ENCODE peak calls at places on chromosome 11, in six cellular contexts. L is uterus, P is GM12892, D is heart left ventricle, V is H1, K is IMR-90. I is an unnamed sample.

GRCh38 chr11:41201156-41201555 is 258.3 kb downstream of the LRRC4C start:
- DNase-seq in K (peak), V (peak), L (no peak), P (no peak), D (no peak), I (no peak)

GRCh38 chr11:4044971-4045646 is 49.5 kb upstream of the RRM1 start:
- DNase-seq in P (no peak), L (no peak), D (peak), K (no peak), V (no peak), I (no peak)

GRCh38 chr11:28621648-28622215 is 513.5 kb downstream of the METTL15 start:
- DNase-seq in L (no peak), P (no peak), K (peak), D (peak), V (no peak), I (no peak)

GRCh38 chr11:64074239-64074638 is 38.5 kb downstream of the FLRT1 start:
- DNase-seq in P (no peak), D (no peak), V (no peak), K (no peak), L (no peak), I (no peak)

GRCh38 chr11:45259607-45260006 is 26.5 kb downstream of the SYT13 start:
- DNase-seq in K (no peak), D (no peak), L (no peak), P (no peak), V (no peak), I (peak)

GRCh38 chr11:75867778-75868374 is 52.9 kb downstream of the UVRAG start:
- DNase-seq in L (peak), K (peak), P (no peak), D (no peak), V (no peak), I (peak)

GRCh38 chr11:123195182-123196059 is at the start of gene CLMP:
- DNase-seq in V (no peak), D (peak), L (peak), P (no peak), K (peak), I (peak)

GRCh38 chr11:27720277-27720830 is 20.1 kb upstream of the BDNF start:
- DNase-seq in K (peak), V (no peak), D (peak), L (no peak), P (no peak), I (peak)

GRCh38 chr11:121652982-121653381 is 200.2 kb upstream of the SORL1-AS1 start:
- DNase-seq in K (no peak), P (no peak), L (no peak), V (no peak), D (no peak), I (no peak)

GRCh38 chr11:57649826-57650738 is at the start of gene YPEL4:
- DNase-seq in D (no peak), V (no peak), K (peak), P (no peak), L (peak), I (peak)

GRCh38 chr11:105219269-105219668 is 79.7 kb upstream of the CARD18 start:
- DNase-seq in D (no peak), K (no peak), P (no peak), V (peak), L (no peak), I (no peak)

GRCh38 chr11:61082931-61083531 is 19.3 kb upstream of the CD5 start:
- DNase-seq in P (no peak), L (no peak), D (no peak), V (no peak), K (no peak), I (no peak)

GRCh38 chr11:128483211-128483788 is 104.1 kb downstream of the ETS1 start:
- DNase-seq in L (no peak), K (no peak), D (no peak), V (no peak), P (no peak), I (no peak)

GRCh38 chr11:133991101-133991500 is 34.3 kb upstream of the IGSF9B start:
- DNase-seq in P (no peak), V (no peak), K (no peak), L (no peak), D (no peak), I (no peak)

GRCh38 chr11:68954970-68955958 is 25.5 kb downstream of the MRGPRD start:
- DNase-seq in D (peak), K (peak), P (no peak), V (no peak), L (peak), I (no peak)

GRCh38 chr11:71185411-71185810 is 67.0 kb downstream of the SHANK2 start:
- DNase-seq in D (no peak), L (no peak), P (no peak), K (no peak), V (no peak), I (no peak)

GRCh38 chr11:108914981-108915380 is 250.1 kb downstream of the DDX10 start:
- DNase-seq in L (no peak), K (peak), D (no peak), V (no peak), P (no peak), I (no peak)

GRCh38 chr11:31922450-31922849 is 111.3 kb upstream of the PAX6 start:
- DNase-seq in V (no peak), D (no peak), P (no peak), L (no peak), K (no peak), I (no peak)

GRCh38 chr11:35622070-35622469 is 3.8 kb downstream of the FJX1 start:
- DNase-seq in V (no peak), P (no peak), D (no peak), K (peak), L (no peak), I (no peak)

GRCh38 chr11:35141538-35141937 is 2.6 kb downstream of the CD44 start:
- DNase-seq in P (no peak), L (no peak), D (peak), V (no peak), K (no peak), I (peak)

GRCh38 chr11:48242501-48242900 is 2.4 kb upstream of the OR4X2 start:
- DNase-seq in K (no peak), V (no peak), L (no peak), D (no peak), P (no peak), I (no peak)

GRCh38 chr11:134575504-134576230 is 163.6 kb upstream of the B3GAT1 start:
- DNase-seq in P (no peak), K (no peak), D (no peak), V (no peak), L (no peak), I (no peak)

GRCh38 chr11:88484873-88485621 is 147.5 kb upstream of the CTSC start:
- DNase-seq in P (peak), V (no peak), K (peak), L (no peak), D (no peak), I (no peak)

GRCh38 chr11:74147199-74147929 is 23.4 kb downstream of the C2CD3 start:
- DNase-seq in K (peak), D (no peak), V (no peak), P (no peak), L (no peak), I (no peak)

GRCh38 chr11:78798567-78799170 is 224.0 kb upstream of the NARS2 start:
- DNase-seq in V (peak), D (peak), K (peak), L (peak), P (peak), I (peak)

GRCh38 chr11:68941324-68942089 is 37.8 kb downstream of the IGHMBP2 start:
- DNase-seq in L (no peak), P (no peak), V (no peak), K (no peak), D (no peak), I (no peak)

GRCh38 chr11:70139785-70140410 is 61.8 kb downstream of the ANO1 start:
- DNase-seq in P (no peak), V (no peak), D (no peak), L (no peak), K (no peak), I (no peak)

GRCh38 chr11:6201486-6201885 is 2.5 kb downstream of the OR52W1 start:
- DNase-seq in K (peak), L (no peak), V (no peak), D (no peak), P (no peak), I (no peak)

GRCh38 chr11:114125959-114126358 is 66.4 kb downstream of the ZBTB16 start:
- DNase-seq in V (no peak), P (no peak), K (no peak), D (no peak), L (no peak), I (no peak)

GRCh38 chr11:131618203-131618602 is 247.8 kb downstream of the NTM start:
- DNase-seq in K (no peak), D (no peak), P (no peak), L (no peak), V (no peak), I (no peak)

GRCh38 chr11:16924462-16924825 is 89.8 kb downstream of the PLEKHA7 start:
- DNase-seq in K (no peak), P (no peak), D (no peak), V (no peak), L (no peak), I (no peak)

GRCh38 chr11:115672999-115673411 is 168.8 kb upstream of the CADM1 start:
- DNase-seq in L (no peak), P (no peak), K (peak), D (peak), V (no peak), I (no peak)

GRCh38 chr11:27208846-27209245 is 154.2 kb downstream of the CCDC34 start:
- DNase-seq in L (no peak), P (no peak), V (no peak), K (no peak), D (no peak), I (no peak)

GRCh38 chr11:119671048-119671447 is 58.0 kb downstream of the NECTIN1 start:
- DNase-seq in D (peak), P (no peak), L (peak), V (no peak), K (peak), I (peak)

GRCh38 chr11:128058580-128059208 is 528.7 kb downstream of the ETS1 start:
- DNase-seq in D (no peak), K (no peak), V (no peak), P (no peak), L (no peak), I (no peak)

GRCh38 chr11:70689764-70690163 is 291.4 kb downstream of the CTTN start:
- DNase-seq in V (no peak), K (no peak), D (no peak), P (no peak), L (no peak), I (no peak)

DNA sequence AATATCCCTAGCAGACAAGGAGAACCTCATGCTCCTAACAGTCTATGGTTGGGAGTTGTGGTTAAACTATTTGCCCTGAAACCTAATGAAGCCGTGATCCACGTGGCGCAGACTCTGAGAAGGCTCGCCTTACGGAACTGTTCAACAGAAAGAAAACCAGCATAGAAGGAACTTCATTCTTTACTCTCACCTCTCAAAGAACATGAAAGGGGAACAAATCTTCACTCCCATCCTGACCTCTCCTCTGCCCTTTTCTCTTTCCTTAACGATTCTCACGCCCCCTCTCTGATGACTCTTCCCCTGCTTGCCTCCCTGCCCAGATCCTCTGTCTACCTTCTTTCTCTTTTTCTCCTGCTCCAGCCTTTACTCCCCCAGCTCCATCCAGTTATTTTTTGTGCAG is 54.2 kb downstream of the IRAG1 start:
- DNase-seq in L (peak), K (no peak), V (no peak), P (no peak), D (no peak), I (no peak)
- TF ChIP-seq POLR2A in L (no peak), K (no peak), V (no peak), P (no peak), D (no peak), I (no peak)

GRCh38 chr11:1669546-1670218 is 27.3 kb upstream of the KRTAP5-6 start:
- DNase-seq in K (no peak), L (no peak), V (no peak), P (no peak), D (no peak), I (no peak)
- TF ChIP-seq POLR2A in K (no peak), L (no peak), V (no peak), P (no peak), D (no peak), I (no peak)

GRCh38 chr11:36688892-36689291 is 90.9 kb upstream of the RAG2 start:
- DNase-seq in P (no peak), V (no peak), L (no peak), K (no peak), D (no peak), I (no peak)
- TF ChIP-seq POLR2A in P (no peak), V (no peak), L (no peak), K (no peak), D (no peak), I (no peak)

GRCh38 chr11:65559951-65560537 is 1.9 kb upstream of the LTBP3 start:
- DNase-seq in V (no peak), P (no peak), L (peak), D (no peak), K (peak), I (peak)
- TF ChIP-seq POLR2A in V (no peak), P (no peak), L (no peak), D (no peak), K (no peak), I (no peak)

DNA sequence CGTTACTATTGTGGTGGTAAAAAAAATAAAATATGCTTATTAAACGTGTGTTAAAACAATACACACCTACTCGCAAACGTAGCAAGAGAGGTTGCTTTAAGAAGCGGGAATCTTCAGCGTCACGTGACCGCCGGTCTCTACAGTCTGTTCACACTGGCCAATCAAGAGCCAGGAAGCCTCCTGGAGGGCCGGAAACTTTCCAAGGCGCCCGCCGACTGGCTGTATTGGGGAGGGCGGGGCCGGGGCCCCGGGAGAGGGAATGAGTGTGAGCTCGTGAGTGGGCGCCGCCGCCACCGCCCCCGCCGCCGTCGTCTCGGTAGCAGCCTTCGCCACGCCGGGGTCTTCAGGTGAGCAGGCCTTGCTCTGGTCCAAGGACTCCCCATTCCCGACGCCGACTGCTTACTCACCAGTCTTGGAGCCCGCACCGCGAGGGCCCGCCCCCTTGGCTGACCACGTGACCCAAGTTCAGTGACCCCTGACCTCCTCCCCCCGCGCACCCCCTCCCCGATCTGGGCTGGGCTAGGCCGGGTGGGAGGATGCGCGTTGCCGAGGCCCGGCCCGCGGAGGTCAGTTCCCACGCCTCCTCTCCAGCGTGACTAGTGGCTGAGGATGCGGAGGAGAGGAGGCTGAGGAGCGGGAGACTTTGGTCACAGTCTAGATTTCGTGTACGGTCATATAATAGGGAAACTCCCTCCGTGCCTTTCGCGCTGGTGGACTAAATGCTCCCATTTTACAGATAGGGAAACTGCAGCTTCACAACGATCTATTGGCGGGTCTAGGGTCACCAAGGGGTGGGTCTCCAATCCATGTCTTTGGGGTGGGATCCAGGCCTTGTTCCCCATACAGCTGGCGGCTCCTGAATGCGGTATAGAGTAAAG is at the start of gene TAF6L:
- DNase-seq in P (peak), K (peak), D (peak), V (peak), L (peak), I (peak)
- TF ChIP-seq POLR2A in P (peak), K (peak), D (peak), V (peak), L (no peak), I (peak)

DNA sequence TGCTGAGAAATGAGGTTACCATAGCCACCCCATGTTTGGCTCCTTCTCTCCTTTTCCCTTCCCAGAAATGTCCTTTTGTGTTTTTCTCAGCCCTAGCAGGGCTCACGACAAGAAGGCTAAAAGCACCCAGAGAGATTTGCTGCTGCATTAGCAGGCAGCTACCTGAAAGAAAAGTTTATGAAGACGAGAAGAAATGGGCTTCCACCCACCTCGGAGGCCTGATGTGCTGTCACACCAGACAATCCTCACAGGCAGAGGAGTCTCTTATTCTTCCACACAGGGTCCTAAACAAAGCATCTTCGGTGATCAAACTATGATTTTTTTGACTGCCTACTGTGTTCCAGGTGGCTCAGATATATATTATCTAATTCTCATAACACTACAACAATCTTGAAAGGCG is 261.9 kb downstream of the KIRREL3 start:
- DNase-seq in V (no peak), L (no peak), D (no peak), K (no peak), P (no peak), I (no peak)
- TF ChIP-seq POLR2A in V (no peak), L (no peak), D (no peak), K (no peak), P (no peak), I (no peak)

DNA sequence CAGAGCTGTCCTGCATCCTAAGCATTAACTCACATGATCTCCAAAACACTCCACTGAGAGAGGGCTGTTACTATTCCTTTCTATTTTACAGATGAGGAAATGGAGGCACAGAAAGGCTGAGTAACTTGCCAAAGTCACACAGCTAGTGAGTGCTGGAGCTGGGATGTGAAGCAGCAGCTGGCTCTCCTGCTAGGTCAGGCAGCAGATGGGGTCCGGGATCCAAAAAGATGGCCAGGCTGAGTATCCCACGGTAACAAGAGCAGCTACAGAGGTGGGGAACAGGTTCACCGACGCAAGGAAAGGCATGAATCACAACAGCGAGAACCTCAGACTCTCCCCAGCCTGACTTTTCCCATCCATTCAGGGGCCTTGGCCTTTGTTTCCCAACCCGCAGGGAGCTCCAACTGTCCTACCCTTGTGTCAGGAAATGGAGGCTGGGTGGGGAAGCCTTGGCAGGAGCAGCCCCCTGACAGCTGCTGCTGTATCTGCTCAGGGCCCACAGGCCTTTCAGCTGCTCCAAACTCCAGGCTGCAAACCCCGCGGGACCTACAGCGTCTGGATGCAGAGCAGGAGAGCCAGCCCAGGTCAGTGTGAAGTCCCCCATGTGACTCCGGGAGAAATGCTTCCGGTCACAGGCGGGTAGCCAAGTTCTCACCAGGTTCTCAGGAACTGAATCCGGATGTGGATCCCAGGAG is 29.5 kb downstream of the DKK3 start:
- DNase-seq in K (peak), P (no peak), L (peak), D (peak), V (no peak), I (peak)
- TF ChIP-seq POLR2A in K (no peak), P (no peak), L (no peak), D (no peak), V (no peak), I (no peak)

DNA sequence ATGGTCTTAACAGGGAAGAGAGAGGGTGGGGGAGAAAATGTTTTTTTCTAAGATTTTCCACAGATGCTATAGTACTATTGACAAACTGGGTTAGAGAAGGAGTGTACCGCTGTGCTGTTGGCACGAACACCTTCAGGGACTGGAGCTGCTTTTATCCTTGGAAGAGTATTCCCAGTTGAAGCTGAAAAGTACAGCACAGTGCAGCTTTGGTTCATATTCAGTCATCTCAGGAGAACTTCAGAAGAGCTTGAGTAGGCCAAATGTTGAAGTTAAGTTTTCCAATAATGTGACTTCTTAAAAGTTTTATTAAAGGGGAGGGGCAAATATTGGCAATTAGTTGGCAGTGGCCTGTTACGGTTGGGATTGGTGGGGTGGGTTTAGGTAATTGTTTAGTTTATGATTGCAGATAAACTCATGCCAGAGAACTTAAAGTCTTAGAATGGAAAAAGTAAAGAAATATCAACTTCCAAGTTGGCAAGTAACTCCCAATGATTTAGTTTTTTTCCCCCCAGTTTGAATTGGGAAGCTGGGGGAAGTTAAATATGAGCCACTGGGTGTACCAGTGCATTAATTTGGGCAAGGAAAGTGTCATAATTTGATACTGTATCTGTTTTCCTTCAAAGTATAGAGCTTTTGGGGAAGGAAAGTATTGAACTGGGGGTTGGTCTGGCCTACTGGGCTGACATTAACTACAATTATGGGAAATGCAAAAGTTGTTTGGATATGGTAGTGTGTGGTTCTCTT is 2.9 kb downstream of the MALAT1 start:
- DNase-seq in D (no peak), L (no peak), K (peak), V (no peak), P (no peak), I (no peak)
- TF ChIP-seq POLR2A in D (no peak), L (no peak), K (no peak), V (peak), P (peak), I (peak)

GRCh38 chr11:129911298-129911697 is 15.9 kb upstream of the NFRKB start:
- DNase-seq in K (peak), L (no peak), V (no peak), P (no peak), D (no peak), I (no peak)
- TF ChIP-seq POLR2A in K (no peak), L (no peak), V (no peak), P (no peak), D (no peak), I (no peak)

I was measured in body of pancreas.